ENCODE peak calls at places on chromosomes 2 and 18, in five cellular contexts. One of them, this sample, is unnamed.

GRCh38 chr2:14779252-14779651 is 146.7 kb downstream of the LRATD1 start:
- DNase-seq in left ventricle myocardium inferior: no peak
- DNase-seq in astrocyte: no peak
- DNase-seq in tibial nerve: no peak
- DNase-seq in CD8-positive, alpha-beta memory T cell: no peak
- DNase-seq in this sample: no peak

GRCh38 chr18:9736942-9737813 is 29.1 kb downstream of the RAB31 start:
- DNase-seq in astrocyte: peak; percentile 61
- DNase-seq in tibial nerve: no peak
- DNase-seq in left ventricle myocardium inferior: no peak
- DNase-seq in CD8-positive, alpha-beta memory T cell: no peak
- DNase-seq in this sample: no peak

GRCh38 chr2:69464575-69464974 is 27.3 kb upstream of the NFU1 start:
- DNase-seq in left ventricle myocardium inferior: peak; percentile 29
- DNase-seq in CD8-positive, alpha-beta memory T cell: no peak
- DNase-seq in astrocyte: no peak
- DNase-seq in tibial nerve: peak; percentile 16
- DNase-seq in this sample: no peak

GRCh38 chr18:51196116-51196810 is 1.2 kb downstream of the MEX3C start:
- DNase-seq in CD8-positive, alpha-beta memory T cell: peak; percentile 72
- DNase-seq in tibial nerve: peak; percentile 52
- DNase-seq in astrocyte: no peak
- DNase-seq in left ventricle myocardium inferior: peak; percentile 47
- DNase-seq in this sample: no peak

GRCh38 chr2:212975333-212975732 is 176.1 kb downstream of the IKZF2 start:
- DNase-seq in CD8-positive, alpha-beta memory T cell: no peak
- DNase-seq in tibial nerve: no peak
- DNase-seq in left ventricle myocardium inferior: no peak
- DNase-seq in astrocyte: no peak
- DNase-seq in this sample: no peak

GRCh38 chr2:177338177-177338721 is 54.3 kb upstream of the AGPS start:
- DNase-seq in astrocyte: peak; percentile 78
- DNase-seq in tibial nerve: no peak
- DNase-seq in CD8-positive, alpha-beta memory T cell: no peak
- DNase-seq in left ventricle myocardium inferior: no peak
- DNase-seq in this sample: no peak

GRCh38 chr2:132439703-132440398 is 23.2 kb downstream of the GPR39 start:
- DNase-seq in astrocyte: peak; percentile 31
- DNase-seq in tibial nerve: no peak
- DNase-seq in CD8-positive, alpha-beta memory T cell: no peak
- DNase-seq in left ventricle myocardium inferior: no peak
- DNase-seq in this sample: no peak

GRCh38 chr2:128727404-128727803 is 408.7 kb upstream of the HS6ST1 start:
- DNase-seq in astrocyte: no peak
- DNase-seq in left ventricle myocardium inferior: no peak
- DNase-seq in tibial nerve: no peak
- DNase-seq in CD8-positive, alpha-beta memory T cell: no peak
- DNase-seq in this sample: no peak

GRCh38 chr2:31203916-31204315 is 13.4 kb downstream of the CAPN14 start:
- DNase-seq in tibial nerve: no peak
- DNase-seq in left ventricle myocardium inferior: no peak
- DNase-seq in astrocyte: no peak
- DNase-seq in CD8-positive, alpha-beta memory T cell: no peak
- DNase-seq in this sample: no peak

GRCh38 chr2:69917854-69918253 is 2.9 kb downstream of the MXD1 start:
- DNase-seq in tibial nerve: no peak
- DNase-seq in left ventricle myocardium inferior: no peak
- DNase-seq in astrocyte: peak; percentile 86
- DNase-seq in CD8-positive, alpha-beta memory T cell: no peak
- DNase-seq in this sample: no peak

GRCh38 chr2:128236491-128237035 is 82.1 kb downstream of the HS6ST1 start:
- DNase-seq in left ventricle myocardium inferior: no peak
- DNase-seq in tibial nerve: no peak
- DNase-seq in CD8-positive, alpha-beta memory T cell: no peak
- DNase-seq in astrocyte: peak; percentile 97
- DNase-seq in this sample: no peak

GRCh38 chr2:107545851-107546250 is 280.8 kb upstream of the RGPD4 start:
- DNase-seq in astrocyte: no peak
- DNase-seq in CD8-positive, alpha-beta memory T cell: no peak
- DNase-seq in tibial nerve: no peak
- DNase-seq in left ventricle myocardium inferior: no peak
- DNase-seq in this sample: no peak

GRCh38 chr2:69026026-69026425 is 13.0 kb downstream of the ANTXR1 start:
- DNase-seq in astrocyte: no peak
- DNase-seq in CD8-positive, alpha-beta memory T cell: no peak
- DNase-seq in left ventricle myocardium inferior: no peak
- DNase-seq in tibial nerve: peak; percentile 60
- DNase-seq in this sample: no peak

GRCh38 chr2:138922973-138923563 is 142.9 kb upstream of the NXPH2 start:
- DNase-seq in astrocyte: peak; percentile 22
- DNase-seq in tibial nerve: no peak
- DNase-seq in left ventricle myocardium inferior: no peak
- DNase-seq in CD8-positive, alpha-beta memory T cell: no peak
- DNase-seq in this sample: no peak

GRCh38 chr18:24868760-24869237 is 408.4 kb downstream of the HRH4 start:
- DNase-seq in astrocyte: no peak
- DNase-seq in tibial nerve: no peak
- DNase-seq in CD8-positive, alpha-beta memory T cell: no peak
- DNase-seq in left ventricle myocardium inferior: no peak
- DNase-seq in this sample: no peak

GRCh38 chr2:10187661-10188060 is 65.1 kb downstream of the RRM2 start:
- DNase-seq in astrocyte: no peak
- DNase-seq in left ventricle myocardium inferior: no peak
- DNase-seq in CD8-positive, alpha-beta memory T cell: no peak
- DNase-seq in tibial nerve: no peak
- DNase-seq in this sample: no peak

GRCh38 chr18:74290831-74291770 is 662 bp downstream of the CYB5A start:
- DNase-seq in astrocyte: no peak
- DNase-seq in CD8-positive, alpha-beta memory T cell: peak; percentile 50
- DNase-seq in tibial nerve: no peak
- DNase-seq in left ventricle myocardium inferior: peak; percentile 22
- DNase-seq in this sample: no peak

DNA sequence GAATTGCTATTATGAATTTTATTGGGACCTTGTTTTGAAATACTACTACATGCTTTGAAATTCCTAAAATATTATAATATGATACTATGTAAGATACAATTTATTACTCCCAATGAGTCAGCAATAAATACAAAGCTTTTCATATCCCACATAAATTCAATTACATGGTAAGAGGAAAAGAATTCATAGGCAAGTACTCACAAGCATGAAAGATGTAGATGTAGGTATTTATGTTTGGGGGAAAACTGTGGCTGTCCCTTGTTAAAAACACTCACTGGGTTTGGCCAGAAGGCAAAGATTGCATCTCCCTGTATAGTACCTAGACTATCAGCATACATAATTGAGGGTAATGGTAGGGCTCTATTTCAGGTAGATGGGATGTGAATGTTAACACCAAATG is 90.4 kb downstream of the MBD2 start:
- DNase-seq in left ventricle myocardium inferior: no peak
- DNase-seq in astrocyte: no peak
- DNase-seq in CD8-positive, alpha-beta memory T cell: no peak
- DNase-seq in tibial nerve: no peak
- DNase-seq in this sample: no peak
- H3K4me3 ChIP-seq in left ventricle myocardium inferior: no peak overlapping the region
- H3K4me3 ChIP-seq in astrocyte: no peak overlapping the region
- H3K4me3 ChIP-seq in CD8-positive, alpha-beta memory T cell: no peak overlapping the region
- H3K4me3 ChIP-seq in tibial nerve: no peak overlapping the region
- H3K4me3 ChIP-seq in this sample: no peak overlapping the region

GRCh38 chr2:239258248-239258647 is 142.6 kb downstream of the HDAC4 start:
- DNase-seq in CD8-positive, alpha-beta memory T cell: no peak
- DNase-seq in astrocyte: no peak
- DNase-seq in left ventricle myocardium inferior: no peak
- DNase-seq in tibial nerve: no peak
- DNase-seq in this sample: no peak
- H3K4me1 ChIP-seq in CD8-positive, alpha-beta memory T cell: peaks cover 67% of the 10 kb centered on the region
- H3K4me1 ChIP-seq in astrocyte: peaks cover 9% of the 10 kb centered on the region
- H3K4me1 ChIP-seq in left ventricle myocardium inferior: peaks cover 76% of the 10 kb centered on the region
- H3K4me1 ChIP-seq in tibial nerve: peaks cover 78% of the 10 kb centered on the region
- H3K4me1 ChIP-seq in this sample: peaks cover 31% of the 10 kb centered on the region

GRCh38 chr2:160064916-160065315 is 2.5 kb upstream of the PLA2R1 start:
- DNase-seq in tibial nerve: no peak
- DNase-seq in left ventricle myocardium inferior: no peak
- DNase-seq in CD8-positive, alpha-beta memory T cell: no peak
- DNase-seq in astrocyte: no peak
- DNase-seq in this sample: no peak

GRCh38 chr2:160063266-160063665 is 851 bp upstream of the PLA2R1 start:
- DNase-seq in tibial nerve: no peak
- DNase-seq in left ventricle myocardium inferior: no peak
- DNase-seq in CD8-positive, alpha-beta memory T cell: no peak
- DNase-seq in astrocyte: no peak
- DNase-seq in this sample: no peak

GRCh38 chr2:160073284-160073888 is 11.0 kb upstream of the PLA2R1 start:
- DNase-seq in CD8-positive, alpha-beta memory T cell: no peak
- DNase-seq in astrocyte: no peak
- DNase-seq in tibial nerve: no peak
- DNase-seq in left ventricle myocardium inferior: no peak
- DNase-seq in this sample: no peak

GRCh38 chr2:160063895-160064577 is 1.6 kb upstream of the PLA2R1 start:
- DNase-seq in CD8-positive, alpha-beta memory T cell: no peak
- DNase-seq in tibial nerve: no peak
- DNase-seq in astrocyte: no peak
- DNase-seq in left ventricle myocardium inferior: no peak
- DNase-seq in this sample: no peak

GRCh38 chr2:160068906-160069305 is 6.5 kb upstream of the PLA2R1 start:
- DNase-seq in astrocyte: no peak
- DNase-seq in tibial nerve: no peak
- DNase-seq in left ventricle myocardium inferior: no peak
- DNase-seq in CD8-positive, alpha-beta memory T cell: no peak
- DNase-seq in this sample: no peak
- H3K27ac ChIP-seq in astrocyte: no peak overlapping the region
- H3K27ac ChIP-seq in tibial nerve: no peak overlapping the region
- H3K27ac ChIP-seq in left ventricle myocardium inferior: no peak overlapping the region
- H3K27ac ChIP-seq in CD8-positive, alpha-beta memory T cell: no peak overlapping the region
- H3K27ac ChIP-seq in this sample: no peak overlapping the region

DNA sequence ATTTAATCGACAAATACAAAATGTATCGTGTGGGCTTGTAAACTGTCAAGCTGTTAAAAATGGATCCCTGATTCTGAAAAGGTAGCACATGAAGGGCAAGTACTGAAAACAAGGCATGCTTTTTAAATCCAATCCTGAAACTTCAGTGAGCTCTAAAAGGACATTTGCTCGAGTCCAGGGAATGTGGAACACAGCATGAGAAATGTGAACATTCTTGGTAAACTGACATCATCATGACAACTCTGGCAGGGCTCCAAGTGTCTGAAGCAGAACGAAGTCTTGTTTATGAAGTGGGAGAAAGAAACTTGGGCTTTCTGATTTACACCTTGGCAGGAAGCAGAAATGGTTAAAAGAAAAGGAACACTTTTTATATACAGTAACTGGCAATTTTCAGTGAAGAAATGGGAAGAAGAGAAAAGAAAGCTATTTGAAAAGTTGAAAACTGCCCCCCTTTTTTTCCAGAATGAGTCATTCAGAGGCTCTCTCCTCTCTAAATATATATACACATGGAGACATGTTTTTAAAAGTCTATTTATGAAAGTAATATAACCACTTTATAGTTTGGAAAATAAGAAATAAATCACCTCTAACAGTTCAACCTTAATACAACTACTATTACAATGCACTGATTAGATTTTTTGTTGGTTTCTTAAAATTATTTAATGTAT is 120.8 kb downstream of the GAREM1 start:
- DNase-seq in astrocyte: peak; percentile 97
- DNase-seq in tibial nerve: peak; percentile 94
- DNase-seq in CD8-positive, alpha-beta memory T cell: no peak
- DNase-seq in left ventricle myocardium inferior: peak; percentile 30
- DNase-seq in this sample: no peak
- H3K4me3 ChIP-seq in astrocyte: peak overlapping the region; percentile 51
- H3K4me3 ChIP-seq in tibial nerve: peak overlapping the region; percentile 8
- H3K4me3 ChIP-seq in CD8-positive, alpha-beta memory T cell: no peak overlapping the region
- H3K4me3 ChIP-seq in left ventricle myocardium inferior: peak overlapping the region; percentile 24
- H3K4me3 ChIP-seq in this sample: no peak overlapping the region

GRCh38 chr18:47992903-47993302 is 62.4 kb upstream of the SMAD2 start:
- DNase-seq in astrocyte: no peak
- DNase-seq in tibial nerve: no peak
- DNase-seq in left ventricle myocardium inferior: no peak
- DNase-seq in CD8-positive, alpha-beta memory T cell: no peak
- DNase-seq in this sample: no peak
- H3K4me1 ChIP-seq in astrocyte: no peaks in the 10 kb centered on the region
- H3K4me1 ChIP-seq in tibial nerve: no peaks in the 10 kb centered on the region
- H3K4me1 ChIP-seq in left ventricle myocardium inferior: peaks cover 5% of the 10 kb centered on the region
- H3K4me1 ChIP-seq in CD8-positive, alpha-beta memory T cell: no peaks in the 10 kb centered on the region
- H3K4me1 ChIP-seq in this sample: no peaks in the 10 kb centered on the region

DNA sequence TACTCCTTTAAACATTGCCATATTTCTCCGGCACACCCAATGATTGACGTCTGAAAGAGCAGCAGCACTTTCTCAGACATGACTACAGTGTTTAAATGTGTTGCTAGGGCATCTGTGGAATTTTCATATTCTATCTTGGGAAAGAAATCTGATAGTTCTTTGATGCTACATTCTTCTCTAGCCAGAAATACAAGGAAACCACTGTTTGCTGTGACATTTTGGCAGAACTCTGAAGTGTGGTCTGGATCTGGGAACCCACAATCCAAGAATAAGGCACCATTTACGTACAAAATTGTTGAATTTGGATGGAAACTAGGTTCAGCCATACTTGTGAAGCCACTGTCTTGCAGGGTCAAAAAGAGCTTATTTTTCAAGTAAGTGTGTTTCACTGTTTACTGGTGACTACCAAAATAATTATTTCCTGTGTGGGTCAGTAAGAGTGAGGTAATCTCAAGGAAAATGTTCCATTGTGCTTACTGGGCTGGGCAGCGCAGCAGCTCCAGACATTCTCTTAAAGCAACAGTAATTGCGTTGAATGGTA is 21.3 kb upstream of the CD28 start:
- DNase-seq in left ventricle myocardium inferior: no peak
- DNase-seq in astrocyte: peak; percentile 100
- DNase-seq in tibial nerve: peak; percentile 24
- DNase-seq in CD8-positive, alpha-beta memory T cell: no peak
- DNase-seq in this sample: no peak
- H3K27ac ChIP-seq in left ventricle myocardium inferior: peak overlapping the region; percentile 90
- H3K27ac ChIP-seq in astrocyte: peak overlapping the region; percentile 96
- H3K27ac ChIP-seq in tibial nerve: peak overlapping the region; percentile 92
- H3K27ac ChIP-seq in CD8-positive, alpha-beta memory T cell: no peak overlapping the region
- H3K27ac ChIP-seq in this sample: no peak overlapping the region

DNA sequence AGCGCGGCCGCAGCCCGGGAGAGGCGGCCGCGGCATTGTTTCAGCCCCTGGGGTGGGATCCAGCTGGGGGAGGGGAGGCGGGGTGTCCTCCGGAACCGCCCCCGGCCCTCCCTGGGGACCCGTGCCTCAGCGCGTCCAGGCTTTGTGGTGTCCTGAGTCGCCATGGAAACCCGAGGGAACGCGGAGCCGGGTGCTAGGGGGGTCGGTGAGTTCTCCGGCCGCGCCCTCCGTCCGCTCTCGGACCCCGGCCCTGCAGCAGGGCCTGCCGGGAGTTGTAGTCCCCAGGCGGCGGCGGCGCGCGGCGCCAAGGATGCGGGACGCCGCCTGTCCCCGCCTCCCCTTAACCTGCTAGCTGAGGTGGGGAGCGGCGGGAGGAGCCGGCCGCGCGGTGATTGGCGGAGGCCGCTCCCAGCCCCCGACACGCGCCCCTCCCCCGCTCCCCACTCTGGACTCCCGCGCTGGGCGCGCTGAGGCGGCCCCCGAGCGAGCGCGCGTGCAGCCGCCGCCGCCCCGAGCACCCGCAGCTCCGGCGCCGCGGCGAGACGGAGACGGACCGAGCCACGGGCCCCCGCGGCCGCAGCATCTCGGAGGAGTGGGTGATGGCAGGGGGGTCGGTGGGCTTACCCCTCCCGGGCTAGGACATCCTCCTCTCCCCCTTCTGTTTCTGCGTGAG is at the start of gene DPYSL5:
- DNase-seq in tibial nerve: no peak
- DNase-seq in left ventricle myocardium inferior: no peak
- DNase-seq in astrocyte: no peak
- DNase-seq in CD8-positive, alpha-beta memory T cell: no peak
- DNase-seq in this sample: no peak
- H3K4me3 ChIP-seq in tibial nerve: peak within 1 kb of the TSS; percentile 43
- H3K4me3 ChIP-seq in left ventricle myocardium inferior: peak within 1 kb of the TSS; percentile 61
- H3K4me3 ChIP-seq in astrocyte: peak within 1 kb of the TSS; percentile 39
- H3K4me3 ChIP-seq in CD8-positive, alpha-beta memory T cell: no peak within 1 kb of the TSS
- H3K4me3 ChIP-seq in this sample: peak within 1 kb of the TSS; percentile 57